ENCODE peak calls at places on chromosomes 11 and 22, in nine cellular contexts. One of them, this sample, is unnamed.

GRCh38 chr11:118911880-118912741 is 13.6 kb downstream of the BCL9L start:
- DNase-seq in K562: peak
- DNase-seq in kidney: peak
- DNase-seq in Caco-2: peak
- DNase-seq in adrenal gland: peak
- DNase-seq in GM12865: peak
- DNase-seq in heart left ventricle: peak
- DNase-seq in right lobe of liver: peak
- DNase-seq in cardiac fibroblast: peak
- DNase-seq in this sample: no peak

GRCh38 chr22:34437140-34437539 is 516.9 kb upstream of the LARGE1 start:
- DNase-seq in right lobe of liver: no peak
- DNase-seq in kidney: no peak
- DNase-seq in cardiac fibroblast: no peak
- DNase-seq in K562: no peak
- DNase-seq in heart left ventricle: no peak
- DNase-seq in adrenal gland: no peak
- DNase-seq in GM12865: no peak
- DNase-seq in Caco-2: no peak
- DNase-seq in this sample: no peak

GRCh38 chr11:118606157-118606843 is 1.1 kb upstream of the PHLDB1 start:
- DNase-seq in kidney: peak
- DNase-seq in heart left ventricle: peak
- DNase-seq in adrenal gland: no peak
- DNase-seq in Caco-2: peak
- DNase-seq in right lobe of liver: no peak
- DNase-seq in cardiac fibroblast: no peak
- DNase-seq in K562: no peak
- DNase-seq in GM12865: no peak
- DNase-seq in this sample: no peak

GRCh38 chr11:122422707-122423106 is 232.8 kb upstream of the UBASH3B start:
- DNase-seq in heart left ventricle: no peak
- DNase-seq in K562: no peak
- DNase-seq in Caco-2: no peak
- DNase-seq in GM12865: no peak
- DNase-seq in adrenal gland: no peak
- DNase-seq in right lobe of liver: no peak
- DNase-seq in kidney: no peak
- DNase-seq in cardiac fibroblast: peak
- DNase-seq in this sample: no peak

GRCh38 chr22:49015459-49015858 is 812.2 kb downstream of the BRD1 start:
- DNase-seq in right lobe of liver: peak
- DNase-seq in GM12865: no peak
- DNase-seq in K562: no peak
- DNase-seq in Caco-2: no peak
- DNase-seq in kidney: peak
- DNase-seq in cardiac fibroblast: no peak
- DNase-seq in heart left ventricle: peak
- DNase-seq in adrenal gland: no peak
- DNase-seq in this sample: no peak

GRCh38 chr11:2309251-2310072 is 7.6 kb downstream of the TSPAN32 start:
- DNase-seq in cardiac fibroblast: no peak
- DNase-seq in adrenal gland: no peak
- DNase-seq in Caco-2: no peak
- DNase-seq in K562: no peak
- DNase-seq in right lobe of liver: peak
- DNase-seq in kidney: no peak
- DNase-seq in GM12865: no peak
- DNase-seq in heart left ventricle: no peak
- DNase-seq in this sample: no peak

GRCh38 chr11:96045622-96046456 is 121.9 kb upstream of the MTMR2 start:
- DNase-seq in right lobe of liver: no peak
- DNase-seq in heart left ventricle: peak
- DNase-seq in GM12865: no peak
- DNase-seq in kidney: peak
- DNase-seq in adrenal gland: no peak
- DNase-seq in K562: no peak
- DNase-seq in cardiac fibroblast: peak
- DNase-seq in Caco-2: no peak
- DNase-seq in this sample: peak

GRCh38 chr11:94924074-94925031 is 49.0 kb downstream of the CWC15 start:
- DNase-seq in kidney: no peak
- DNase-seq in right lobe of liver: no peak
- DNase-seq in cardiac fibroblast: no peak
- DNase-seq in GM12865: no peak
- DNase-seq in K562: no peak
- DNase-seq in Caco-2: no peak
- DNase-seq in heart left ventricle: no peak
- DNase-seq in adrenal gland: no peak
- DNase-seq in this sample: no peak

GRCh38 chr11:101470881-101471535 is 112.8 kb downstream of the TRPC6 start:
- DNase-seq in kidney: no peak
- DNase-seq in K562: no peak
- DNase-seq in GM12865: no peak
- DNase-seq in adrenal gland: no peak
- DNase-seq in cardiac fibroblast: peak
- DNase-seq in Caco-2: peak
- DNase-seq in heart left ventricle: no peak
- DNase-seq in right lobe of liver: no peak
- DNase-seq in this sample: no peak

GRCh38 chr22:22431271-22432220 is 77.0 kb downstream of the ZNF280B start:
- DNase-seq in cardiac fibroblast: peak
- DNase-seq in Caco-2: peak
- DNase-seq in adrenal gland: peak
- DNase-seq in K562: peak
- DNase-seq in kidney: no peak
- DNase-seq in heart left ventricle: peak
- DNase-seq in right lobe of liver: peak
- DNase-seq in GM12865: peak
- DNase-seq in this sample: no peak

GRCh38 chr11:110196241-110196754 is 100.1 kb downstream of the RDX start:
- DNase-seq in Caco-2: peak
- DNase-seq in right lobe of liver: no peak
- DNase-seq in GM12865: no peak
- DNase-seq in kidney: no peak
- DNase-seq in adrenal gland: no peak
- DNase-seq in K562: no peak
- DNase-seq in cardiac fibroblast: peak
- DNase-seq in heart left ventricle: no peak
- DNase-seq in this sample: no peak

GRCh38 chr22:20957118-20957690 is 9.9 kb upstream of the AIFM3 start:
- DNase-seq in kidney: peak
- DNase-seq in K562: no peak
- DNase-seq in GM12865: peak
- DNase-seq in heart left ventricle: no peak
- DNase-seq in adrenal gland: no peak
- DNase-seq in right lobe of liver: no peak
- DNase-seq in cardiac fibroblast: no peak
- DNase-seq in Caco-2: no peak
- DNase-seq in this sample: no peak

GRCh38 chr22:33635766-33636165 is 284.5 kb downstream of the LARGE1 start:
- DNase-seq in cardiac fibroblast: no peak
- DNase-seq in adrenal gland: no peak
- DNase-seq in GM12865: no peak
- DNase-seq in Caco-2: no peak
- DNase-seq in right lobe of liver: no peak
- DNase-seq in K562: no peak
- DNase-seq in heart left ventricle: no peak
- DNase-seq in kidney: no peak
- DNase-seq in this sample: no peak

GRCh38 chr11:40280161-40281054 is 1179.0 kb downstream of the LRRC4C start:
- DNase-seq in heart left ventricle: peak
- DNase-seq in right lobe of liver: no peak
- DNase-seq in GM12865: no peak
- DNase-seq in adrenal gland: no peak
- DNase-seq in kidney: no peak
- DNase-seq in Caco-2: no peak
- DNase-seq in K562: no peak
- DNase-seq in cardiac fibroblast: no peak
- DNase-seq in this sample: no peak

GRCh38 chr11:73185680-73186293 is 32.3 kb upstream of the P2RY2 start:
- DNase-seq in cardiac fibroblast: peak
- DNase-seq in kidney: peak
- DNase-seq in adrenal gland: no peak
- DNase-seq in GM12865: no peak
- DNase-seq in Caco-2: no peak
- DNase-seq in heart left ventricle: no peak
- DNase-seq in K562: no peak
- DNase-seq in right lobe of liver: no peak
- DNase-seq in this sample: peak

GRCh38 chr11:91459840-91460239 is 764.8 kb upstream of the FAT3 start:
- DNase-seq in heart left ventricle: no peak
- DNase-seq in Caco-2: no peak
- DNase-seq in K562: no peak
- DNase-seq in right lobe of liver: no peak
- DNase-seq in cardiac fibroblast: peak
- DNase-seq in kidney: no peak
- DNase-seq in adrenal gland: no peak
- DNase-seq in GM12865: no peak
- DNase-seq in this sample: no peak

GRCh38 chr11:44037658-44037998 is 10.2 kb upstream of the ACCSL start:
- DNase-seq in K562: no peak
- DNase-seq in heart left ventricle: no peak
- DNase-seq in Caco-2: no peak
- DNase-seq in kidney: no peak
- DNase-seq in GM12865: no peak
- DNase-seq in right lobe of liver: no peak
- DNase-seq in cardiac fibroblast: no peak
- DNase-seq in adrenal gland: no peak
- DNase-seq in this sample: no peak
- TF ChIP-seq CTCF in K562: no peak
- TF ChIP-seq CTCF in heart left ventricle: no peak
- TF ChIP-seq CTCF in Caco-2: no peak
- TF ChIP-seq CTCF in kidney: no peak
- TF ChIP-seq CTCF in GM12865: no peak
- TF ChIP-seq CTCF in right lobe of liver: no peak
- TF ChIP-seq CTCF in cardiac fibroblast: no peak
- TF ChIP-seq CTCF in adrenal gland: no peak
- TF ChIP-seq CTCF in this sample: no peak

GRCh38 chr11:35892166-35892565 is 51.7 kb upstream of the LDLRAD3 start:
- DNase-seq in right lobe of liver: no peak
- DNase-seq in K562: no peak
- DNase-seq in adrenal gland: no peak
- DNase-seq in Caco-2: no peak
- DNase-seq in heart left ventricle: no peak
- DNase-seq in GM12865: no peak
- DNase-seq in kidney: no peak
- DNase-seq in cardiac fibroblast: no peak
- DNase-seq in this sample: no peak

GRCh38 chr11:35902961-35903360 is 40.9 kb upstream of the LDLRAD3 start:
- DNase-seq in heart left ventricle: no peak
- DNase-seq in GM12865: no peak
- DNase-seq in cardiac fibroblast: no peak
- DNase-seq in adrenal gland: no peak
- DNase-seq in right lobe of liver: no peak
- DNase-seq in Caco-2: no peak
- DNase-seq in kidney: no peak
- DNase-seq in K562: no peak
- DNase-seq in this sample: no peak

GRCh38 chr11:35893796-35894475 is 49.9 kb upstream of the LDLRAD3 start:
- DNase-seq in Caco-2: peak
- DNase-seq in heart left ventricle: no peak
- DNase-seq in K562: no peak
- DNase-seq in adrenal gland: no peak
- DNase-seq in kidney: no peak
- DNase-seq in GM12865: no peak
- DNase-seq in right lobe of liver: peak
- DNase-seq in cardiac fibroblast: no peak
- DNase-seq in this sample: no peak

DNA sequence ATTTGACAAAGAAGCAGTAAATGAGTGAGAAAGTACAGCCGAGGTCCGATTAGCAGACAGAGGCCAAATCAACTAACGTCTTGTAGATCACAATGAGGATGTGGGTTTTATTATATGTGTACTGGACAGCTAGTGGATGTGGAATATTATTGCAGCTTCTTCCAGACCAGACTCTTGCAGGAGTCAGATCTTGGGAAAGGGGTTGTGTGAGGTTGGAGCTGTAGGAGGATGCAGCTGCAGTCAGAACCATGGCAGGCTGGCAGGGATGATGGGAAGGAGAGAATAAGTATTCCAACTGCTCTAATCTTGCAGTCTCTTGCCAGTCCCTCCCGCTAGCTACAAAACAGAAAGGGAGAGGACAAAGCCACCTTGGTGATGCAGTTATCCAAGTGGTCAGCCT is 46.8 kb upstream of the LDLRAD3 start:
- DNase-seq in cardiac fibroblast: no peak
- DNase-seq in kidney: no peak
- DNase-seq in Caco-2: no peak
- DNase-seq in heart left ventricle: no peak
- DNase-seq in adrenal gland: no peak
- DNase-seq in right lobe of liver: no peak
- DNase-seq in GM12865: no peak
- DNase-seq in K562: no peak
- DNase-seq in this sample: no peak
- TF ChIP-seq CTCF in cardiac fibroblast: no peak
- TF ChIP-seq CTCF in kidney: no peak
- TF ChIP-seq CTCF in Caco-2: no peak
- TF ChIP-seq CTCF in heart left ventricle: no peak
- TF ChIP-seq CTCF in adrenal gland: no peak
- TF ChIP-seq CTCF in right lobe of liver: no peak
- TF ChIP-seq CTCF in GM12865: no peak
- TF ChIP-seq CTCF in K562: no peak
- TF ChIP-seq CTCF in this sample: no peak

DNA sequence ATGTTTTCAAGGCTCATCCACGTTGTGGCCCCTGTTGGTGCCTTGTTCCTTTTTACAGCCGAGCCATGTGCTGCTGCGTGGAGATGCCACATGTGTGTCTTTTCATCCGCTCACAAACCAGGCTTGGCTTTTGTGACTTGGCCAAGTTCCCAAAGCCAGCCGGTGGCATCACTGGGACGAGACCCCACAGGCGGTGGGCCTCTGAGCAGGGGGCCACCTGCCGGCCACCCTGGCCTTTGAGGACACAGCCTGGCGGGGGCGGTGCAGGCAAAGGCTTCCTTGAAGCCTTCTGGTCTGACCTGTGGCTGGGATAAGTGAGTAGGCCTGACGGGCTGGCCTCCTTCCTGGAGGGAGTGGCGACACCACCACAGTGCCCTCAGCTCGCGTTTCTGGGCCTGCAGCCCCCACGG is 10.6 kb downstream of the GRK2 start:
- DNase-seq in heart left ventricle: peak
- DNase-seq in K562: peak
- DNase-seq in Caco-2: no peak
- DNase-seq in right lobe of liver: peak
- DNase-seq in kidney: peak
- DNase-seq in GM12865: peak
- DNase-seq in cardiac fibroblast: peak
- DNase-seq in adrenal gland: no peak
- DNase-seq in this sample: no peak
- TF ChIP-seq CTCF in heart left ventricle: no peak
- TF ChIP-seq CTCF in K562: peak
- TF ChIP-seq CTCF in Caco-2: no peak
- TF ChIP-seq CTCF in right lobe of liver: no peak
- TF ChIP-seq CTCF in kidney: no peak
- TF ChIP-seq CTCF in GM12865: peak
- TF ChIP-seq CTCF in cardiac fibroblast: peak
- TF ChIP-seq CTCF in adrenal gland: no peak
- TF ChIP-seq CTCF in this sample: peak

GRCh38 chr11:19018901-19019300 is 41.6 kb downstream of the MRGPRX2 start:
- DNase-seq in cardiac fibroblast: no peak
- DNase-seq in heart left ventricle: no peak
- DNase-seq in kidney: no peak
- DNase-seq in K562: no peak
- DNase-seq in adrenal gland: no peak
- DNase-seq in right lobe of liver: no peak
- DNase-seq in Caco-2: peak
- DNase-seq in GM12865: no peak
- DNase-seq in this sample: no peak

GRCh38 chr11:19013181-19013857 is 47.2 kb downstream of the MRGPRX2 start:
- DNase-seq in cardiac fibroblast: no peak
- DNase-seq in Caco-2: no peak
- DNase-seq in kidney: no peak
- DNase-seq in GM12865: no peak
- DNase-seq in right lobe of liver: no peak
- DNase-seq in K562: no peak
- DNase-seq in heart left ventricle: no peak
- DNase-seq in adrenal gland: no peak
- DNase-seq in this sample: no peak
- TF ChIP-seq CTCF in cardiac fibroblast: peak
- TF ChIP-seq CTCF in Caco-2: no peak
- TF ChIP-seq CTCF in kidney: no peak
- TF ChIP-seq CTCF in GM12865: peak
- TF ChIP-seq CTCF in right lobe of liver: no peak
- TF ChIP-seq CTCF in K562: peak
- TF ChIP-seq CTCF in heart left ventricle: no peak
- TF ChIP-seq CTCF in adrenal gland: no peak
- TF ChIP-seq CTCF in this sample: no peak